ENCODE peak calls at places on chromosomes 5 and 9, in nine cellular contexts. One of them, this sample, is unnamed.

GRCh38 chr5:93126634-93127033 is 454.4 kb downstream of the NR2F1-AS1 start:
- DNase-seq in fibroblast of lung: peak
- DNase-seq in foreskin fibroblast: peak
- DNase-seq in lower leg skin: no peak
- DNase-seq in body of pancreas: no peak
- DNase-seq in fibroblast of mammary gland: peak
- DNase-seq in fibroblast of pulmonary artery: no peak
- DNase-seq in psoas muscle: no peak
- DNase-seq in HepG2: no peak
- DNase-seq in this sample: peak

GRCh38 chr9:93898026-93898425 is 57.1 kb downstream of the BARX1 start:
- DNase-seq in fibroblast of lung: no peak
- DNase-seq in foreskin fibroblast: no peak
- DNase-seq in lower leg skin: peak
- DNase-seq in body of pancreas: no peak
- DNase-seq in fibroblast of mammary gland: no peak
- DNase-seq in fibroblast of pulmonary artery: no peak
- DNase-seq in psoas muscle: no peak
- DNase-seq in HepG2: no peak
- DNase-seq in this sample: no peak

GRCh38 chr9:104682642-104683041 is 11.7 kb upstream of the OR13D1 start:
- DNase-seq in fibroblast of lung: peak
- DNase-seq in foreskin fibroblast: peak
- DNase-seq in lower leg skin: no peak
- DNase-seq in body of pancreas: no peak
- DNase-seq in fibroblast of mammary gland: peak
- DNase-seq in fibroblast of pulmonary artery: peak
- DNase-seq in psoas muscle: no peak
- DNase-seq in HepG2: peak
- DNase-seq in this sample: peak

GRCh38 chr9:88702985-88703384 is 168.0 kb downstream of the NXNL2 start:
- DNase-seq in fibroblast of lung: no peak
- DNase-seq in foreskin fibroblast: no peak
- DNase-seq in lower leg skin: no peak
- DNase-seq in body of pancreas: no peak
- DNase-seq in fibroblast of mammary gland: no peak
- DNase-seq in fibroblast of pulmonary artery: no peak
- DNase-seq in psoas muscle: no peak
- DNase-seq in HepG2: peak
- DNase-seq in this sample: no peak

GRCh38 chr5:623531-623930 is 11.4 kb downstream of the CEP72 start:
- DNase-seq in fibroblast of lung: no peak
- DNase-seq in foreskin fibroblast: no peak
- DNase-seq in lower leg skin: no peak
- DNase-seq in body of pancreas: no peak
- DNase-seq in fibroblast of mammary gland: no peak
- DNase-seq in fibroblast of pulmonary artery: no peak
- DNase-seq in psoas muscle: peak
- DNase-seq in HepG2: no peak
- DNase-seq in this sample: no peak

GRCh38 chr5:142122116-142122515 is 13.5 kb downstream of the NDFIP1 start:
- DNase-seq in fibroblast of lung: no peak
- DNase-seq in foreskin fibroblast: no peak
- DNase-seq in lower leg skin: no peak
- DNase-seq in body of pancreas: no peak
- DNase-seq in fibroblast of mammary gland: no peak
- DNase-seq in fibroblast of pulmonary artery: no peak
- DNase-seq in psoas muscle: no peak
- DNase-seq in HepG2: no peak
- DNase-seq in this sample: no peak

GRCh38 chr9:127862075-127863011 is 7.9 kb upstream of the ENG start:
- DNase-seq in fibroblast of lung: no peak
- DNase-seq in foreskin fibroblast: no peak
- DNase-seq in lower leg skin: peak
- DNase-seq in body of pancreas: no peak
- DNase-seq in fibroblast of mammary gland: no peak
- DNase-seq in fibroblast of pulmonary artery: no peak
- DNase-seq in psoas muscle: peak
- DNase-seq in HepG2: no peak
- DNase-seq in this sample: no peak

GRCh38 chr5:140549237-140550144 is 2.0 kb downstream of the EIF4EBP3 start:
- DNase-seq in fibroblast of lung: peak
- DNase-seq in foreskin fibroblast: peak
- DNase-seq in lower leg skin: peak
- DNase-seq in body of pancreas: peak
- DNase-seq in fibroblast of mammary gland: peak
- DNase-seq in fibroblast of pulmonary artery: peak
- DNase-seq in psoas muscle: peak
- DNase-seq in HepG2: no peak
- DNase-seq in this sample: peak

GRCh38 chr9:25677301-25678146 is 720 bp downstream of the TUSC1 start:
- DNase-seq in fibroblast of lung: peak
- DNase-seq in foreskin fibroblast: peak
- DNase-seq in lower leg skin: peak
- DNase-seq in body of pancreas: peak
- DNase-seq in fibroblast of mammary gland: peak
- DNase-seq in fibroblast of pulmonary artery: peak
- DNase-seq in psoas muscle: peak
- DNase-seq in HepG2: no peak
- DNase-seq in this sample: peak

GRCh38 chr9:98095401-98095800 is 23.6 kb downstream of the TRIM14 start:
- DNase-seq in fibroblast of lung: no peak
- DNase-seq in foreskin fibroblast: no peak
- DNase-seq in lower leg skin: no peak
- DNase-seq in body of pancreas: no peak
- DNase-seq in fibroblast of mammary gland: no peak
- DNase-seq in fibroblast of pulmonary artery: no peak
- DNase-seq in psoas muscle: no peak
- DNase-seq in HepG2: no peak
- DNase-seq in this sample: no peak

GRCh38 chr5:106258591-106259125 is 1412.1 kb downstream of the EFNA5 start:
- DNase-seq in fibroblast of lung: no peak
- DNase-seq in foreskin fibroblast: no peak
- DNase-seq in lower leg skin: no peak
- DNase-seq in body of pancreas: no peak
- DNase-seq in fibroblast of mammary gland: peak
- DNase-seq in fibroblast of pulmonary artery: peak
- DNase-seq in psoas muscle: no peak
- DNase-seq in HepG2: no peak
- DNase-seq in this sample: peak

GRCh38 chr5:12204761-12205160 is 300.5 kb upstream of the CTNND2 start:
- DNase-seq in fibroblast of lung: no peak
- DNase-seq in foreskin fibroblast: no peak
- DNase-seq in lower leg skin: no peak
- DNase-seq in body of pancreas: no peak
- DNase-seq in fibroblast of mammary gland: no peak
- DNase-seq in fibroblast of pulmonary artery: no peak
- DNase-seq in psoas muscle: no peak
- DNase-seq in HepG2: no peak
- DNase-seq in this sample: no peak

GRCh38 chr9:27505744-27506161 is 18.3 kb upstream of the IFNK start:
- DNase-seq in fibroblast of lung: no peak
- DNase-seq in foreskin fibroblast: no peak
- DNase-seq in lower leg skin: no peak
- DNase-seq in body of pancreas: peak
- DNase-seq in fibroblast of mammary gland: no peak
- DNase-seq in fibroblast of pulmonary artery: no peak
- DNase-seq in psoas muscle: no peak
- DNase-seq in HepG2: no peak
- DNase-seq in this sample: peak

GRCh38 chr5:42949348-42950090 is 90.6 kb downstream of the ANXA2R start:
- DNase-seq in fibroblast of lung: peak
- DNase-seq in foreskin fibroblast: peak
- DNase-seq in lower leg skin: peak
- DNase-seq in body of pancreas: peak
- DNase-seq in fibroblast of mammary gland: peak
- DNase-seq in fibroblast of pulmonary artery: peak
- DNase-seq in psoas muscle: peak
- DNase-seq in HepG2: peak
- DNase-seq in this sample: peak

GRCh38 chr5:1537166-1538154 is 13.7 kb upstream of the LPCAT1 start:
- DNase-seq in fibroblast of lung: no peak
- DNase-seq in foreskin fibroblast: no peak
- DNase-seq in lower leg skin: peak
- DNase-seq in body of pancreas: no peak
- DNase-seq in fibroblast of mammary gland: no peak
- DNase-seq in fibroblast of pulmonary artery: no peak
- DNase-seq in psoas muscle: peak
- DNase-seq in HepG2: no peak
- DNase-seq in this sample: no peak

GRCh38 chr5:204462-204861 is 13.2 kb downstream of the LRRC14B start:
- DNase-seq in fibroblast of lung: no peak
- DNase-seq in foreskin fibroblast: no peak
- DNase-seq in lower leg skin: no peak
- DNase-seq in body of pancreas: no peak
- DNase-seq in fibroblast of mammary gland: no peak
- DNase-seq in fibroblast of pulmonary artery: no peak
- DNase-seq in psoas muscle: no peak
- DNase-seq in HepG2: no peak
- DNase-seq in this sample: no peak

GRCh38 chr5:136781464-136781863 is 416.1 kb upstream of the TRPC7 start:
- DNase-seq in fibroblast of lung: no peak
- DNase-seq in foreskin fibroblast: peak
- DNase-seq in lower leg skin: no peak
- DNase-seq in body of pancreas: no peak
- DNase-seq in fibroblast of mammary gland: peak
- DNase-seq in fibroblast of pulmonary artery: peak
- DNase-seq in psoas muscle: no peak
- DNase-seq in HepG2: no peak
- DNase-seq in this sample: no peak

GRCh38 chr5:150762216-150762615 is 3.4 kb upstream of the DCTN4 start:
- DNase-seq in fibroblast of lung: no peak
- DNase-seq in foreskin fibroblast: no peak
- DNase-seq in lower leg skin: no peak
- DNase-seq in body of pancreas: no peak
- DNase-seq in fibroblast of mammary gland: peak
- DNase-seq in fibroblast of pulmonary artery: peak
- DNase-seq in psoas muscle: peak
- DNase-seq in HepG2: no peak
- DNase-seq in this sample: peak

GRCh38 chr9:120358877-120359276 is 221.1 kb downstream of the CDK5RAP2 start:
- DNase-seq in fibroblast of lung: no peak
- DNase-seq in foreskin fibroblast: no peak
- DNase-seq in lower leg skin: no peak
- DNase-seq in body of pancreas: no peak
- DNase-seq in fibroblast of mammary gland: no peak
- DNase-seq in fibroblast of pulmonary artery: no peak
- DNase-seq in psoas muscle: no peak
- DNase-seq in HepG2: no peak
- DNase-seq in this sample: no peak
- TF ChIP-seq CTCF in fibroblast of lung: no peak
- TF ChIP-seq CTCF in foreskin fibroblast: no peak
- TF ChIP-seq CTCF in lower leg skin: no peak
- TF ChIP-seq CTCF in body of pancreas: no peak
- TF ChIP-seq CTCF in fibroblast of mammary gland: no peak
- TF ChIP-seq CTCF in fibroblast of pulmonary artery: no peak
- TF ChIP-seq CTCF in psoas muscle: no peak
- TF ChIP-seq CTCF in HepG2: no peak
- TF ChIP-seq CTCF in this sample: no peak

GRCh38 chr5:156330141-156330870 is 3.3 kb downstream of the SGCD start:
- DNase-seq in fibroblast of lung: no peak
- DNase-seq in foreskin fibroblast: peak
- DNase-seq in lower leg skin: no peak
- DNase-seq in body of pancreas: no peak
- DNase-seq in fibroblast of mammary gland: peak
- DNase-seq in fibroblast of pulmonary artery: peak
- DNase-seq in psoas muscle: no peak
- DNase-seq in HepG2: no peak
- DNase-seq in this sample: no peak

GRCh38 chr5:156327306-156327705 is 342 bp downstream of the SGCD start:
- DNase-seq in fibroblast of lung: no peak
- DNase-seq in foreskin fibroblast: peak
- DNase-seq in lower leg skin: no peak
- DNase-seq in body of pancreas: no peak
- DNase-seq in fibroblast of mammary gland: no peak
- DNase-seq in fibroblast of pulmonary artery: peak
- DNase-seq in psoas muscle: no peak
- DNase-seq in HepG2: no peak
- DNase-seq in this sample: no peak

GRCh38 chr5:156329197-156329611 is 2.2 kb downstream of the SGCD start:
- DNase-seq in fibroblast of lung: no peak
- DNase-seq in foreskin fibroblast: peak
- DNase-seq in lower leg skin: no peak
- DNase-seq in body of pancreas: no peak
- DNase-seq in fibroblast of mammary gland: no peak
- DNase-seq in fibroblast of pulmonary artery: no peak
- DNase-seq in psoas muscle: peak
- DNase-seq in HepG2: no peak
- DNase-seq in this sample: no peak

GRCh38 chr5:156328176-156328575 is 1.2 kb downstream of the SGCD start:
- DNase-seq in fibroblast of lung: peak
- DNase-seq in foreskin fibroblast: no peak
- DNase-seq in lower leg skin: no peak
- DNase-seq in body of pancreas: no peak
- DNase-seq in fibroblast of mammary gland: no peak
- DNase-seq in fibroblast of pulmonary artery: no peak
- DNase-seq in psoas muscle: no peak
- DNase-seq in HepG2: no peak
- DNase-seq in this sample: no peak

GRCh38 chr5:156328766-156329165 is 1.8 kb downstream of the SGCD start:
- DNase-seq in fibroblast of lung: no peak
- DNase-seq in foreskin fibroblast: no peak
- DNase-seq in lower leg skin: no peak
- DNase-seq in body of pancreas: no peak
- DNase-seq in fibroblast of mammary gland: no peak
- DNase-seq in fibroblast of pulmonary artery: no peak
- DNase-seq in psoas muscle: no peak
- DNase-seq in HepG2: no peak
- DNase-seq in this sample: no peak
- H3K4me3 ChIP-seq in fibroblast of lung: peak
- H3K4me3 ChIP-seq in foreskin fibroblast: peak
- H3K4me3 ChIP-seq in lower leg skin: no peak
- H3K4me3 ChIP-seq in body of pancreas: no peak
- H3K4me3 ChIP-seq in fibroblast of mammary gland: no peak
- H3K4me3 ChIP-seq in fibroblast of pulmonary artery: no peak
- H3K4me3 ChIP-seq in psoas muscle: peak
- H3K4me3 ChIP-seq in HepG2: no peak
- H3K4me3 ChIP-seq in this sample: no peak

DNA sequence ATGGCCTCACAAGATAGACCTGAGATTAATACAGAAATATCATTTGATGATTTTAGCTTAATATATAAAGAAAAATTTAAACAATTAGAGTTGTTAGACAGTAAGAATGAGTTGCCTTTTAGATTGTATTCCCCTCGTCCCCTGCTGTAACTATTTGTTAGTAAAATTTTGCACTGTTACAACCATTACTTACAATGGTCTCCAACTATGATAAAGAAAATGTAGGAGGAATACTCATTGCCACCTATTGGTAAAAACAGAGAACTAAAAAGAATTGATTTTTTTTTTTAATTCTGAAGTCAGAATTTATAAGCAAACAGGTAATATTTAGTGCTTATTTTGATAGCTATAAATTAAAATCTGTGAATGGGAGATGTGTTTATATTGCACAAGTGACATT is 937.6 kb downstream of the TLE4 start:
- DNase-seq in fibroblast of lung: peak
- DNase-seq in foreskin fibroblast: no peak
- DNase-seq in lower leg skin: no peak
- DNase-seq in body of pancreas: no peak
- DNase-seq in fibroblast of mammary gland: no peak
- DNase-seq in fibroblast of pulmonary artery: no peak
- DNase-seq in psoas muscle: no peak
- DNase-seq in HepG2: no peak
- DNase-seq in this sample: no peak
- TF ChIP-seq CTCF in fibroblast of lung: peak
- TF ChIP-seq CTCF in foreskin fibroblast: no peak
- TF ChIP-seq CTCF in lower leg skin: no peak
- TF ChIP-seq CTCF in body of pancreas: no peak
- TF ChIP-seq CTCF in fibroblast of mammary gland: no peak
- TF ChIP-seq CTCF in fibroblast of pulmonary artery: no peak
- TF ChIP-seq CTCF in psoas muscle: no peak
- TF ChIP-seq CTCF in HepG2: no peak
- TF ChIP-seq CTCF in this sample: no peak

GRCh38 chr5:143331956-143332355 is 71.5 kb downstream of the NR3C1 start:
- DNase-seq in fibroblast of lung: no peak
- DNase-seq in foreskin fibroblast: no peak
- DNase-seq in lower leg skin: no peak
- DNase-seq in body of pancreas: no peak
- DNase-seq in fibroblast of mammary gland: no peak
- DNase-seq in fibroblast of pulmonary artery: no peak
- DNase-seq in psoas muscle: no peak
- DNase-seq in HepG2: no peak
- DNase-seq in this sample: no peak
- H3K4me3 ChIP-seq in fibroblast of lung: no peak
- H3K4me3 ChIP-seq in foreskin fibroblast: no peak
- H3K4me3 ChIP-seq in lower leg skin: no peak
- H3K4me3 ChIP-seq in body of pancreas: no peak
- H3K4me3 ChIP-seq in fibroblast of mammary gland: no peak
- H3K4me3 ChIP-seq in fibroblast of pulmonary artery: no peak
- H3K4me3 ChIP-seq in psoas muscle: no peak
- H3K4me3 ChIP-seq in HepG2: no peak
- H3K4me3 ChIP-seq in this sample: no peak